ENCODE peak calls at places on chromosomes 5 and 9, in four cellular contexts. One of them, this sample, is unnamed.

GRCh38 chr9:21983509-21983908 is 10.7 kb downstream of the CDKN2A start:
- DNase-seq in uterus: no peak
- DNase-seq in breast epithelium: no peak
- DNase-seq in transverse colon: no peak
- DNase-seq in this sample: no peak

GRCh38 chr5:57768771-57769170 is 286.2 kb upstream of the ACTBL2 start:
- DNase-seq in uterus: no peak
- DNase-seq in breast epithelium: no peak
- DNase-seq in transverse colon: no peak
- DNase-seq in this sample: no peak

GRCh38 chr5:82694886-82695285 is 382.3 kb downstream of the TMEM167A start:
- DNase-seq in uterus: no peak
- DNase-seq in breast epithelium: no peak
- DNase-seq in transverse colon: peak; percentile 21
- DNase-seq in this sample: no peak

GRCh38 chr5:168109441-168109840 is 182.0 kb upstream of the WWC1 start:
- DNase-seq in uterus: no peak
- DNase-seq in breast epithelium: no peak
- DNase-seq in transverse colon: no peak
- DNase-seq in this sample: no peak

GRCh38 chr9:88023001-88023400 is 48.7 kb upstream of the CDK20 start:
- DNase-seq in uterus: no peak
- DNase-seq in breast epithelium: no peak
- DNase-seq in transverse colon: no peak
- DNase-seq in this sample: no peak

GRCh38 chr9:109585841-109586240 is 87.7 kb upstream of the PTPN3 start:
- DNase-seq in uterus: no peak
- DNase-seq in breast epithelium: no peak
- DNase-seq in transverse colon: no peak
- DNase-seq in this sample: no peak

GRCh38 chr9:87063246-87063645 is 115.9 kb upstream of the GAS1 start:
- DNase-seq in uterus: no peak
- DNase-seq in breast epithelium: peak; percentile 39
- DNase-seq in transverse colon: no peak
- DNase-seq in this sample: no peak

GRCh38 chr5:141811287-141812155 is 66.7 kb downstream of the PCDH1 start:
- DNase-seq in uterus: no peak
- DNase-seq in breast epithelium: no peak
- DNase-seq in transverse colon: no peak
- DNase-seq in this sample: no peak

GRCh38 chr5:136679233-136679632 is 313.9 kb upstream of the TRPC7 start:
- DNase-seq in uterus: no peak
- DNase-seq in breast epithelium: no peak
- DNase-seq in transverse colon: no peak
- DNase-seq in this sample: no peak

GRCh38 chr9:93238953-93239352 is 55.0 kb downstream of the WNK2 start:
- DNase-seq in uterus: no peak
- DNase-seq in breast epithelium: no peak
- DNase-seq in transverse colon: no peak
- DNase-seq in this sample: no peak

GRCh38 chr5:152427691-152428090 is 22.6 kb upstream of the NMUR2 start:
- DNase-seq in uterus: no peak
- DNase-seq in breast epithelium: no peak
- DNase-seq in transverse colon: no peak
- DNase-seq in this sample: no peak

GRCh38 chr5:146565764-146566163 is 49.8 kb upstream of the GPR151 start:
- DNase-seq in uterus: no peak
- DNase-seq in breast epithelium: no peak
- DNase-seq in transverse colon: peak; percentile 29
- DNase-seq in this sample: peak; percentile 61

GRCh38 chr5:159732220-159732619 is 184.1 kb upstream of the ADRA1B start:
- DNase-seq in uterus: no peak
- DNase-seq in breast epithelium: no peak
- DNase-seq in transverse colon: no peak
- DNase-seq in this sample: no peak

GRCh38 chr5:127838661-127839060 is 135.5 kb downstream of the CCDC192 start:
- DNase-seq in uterus: no peak
- DNase-seq in breast epithelium: no peak
- DNase-seq in transverse colon: no peak
- DNase-seq in this sample: peak; percentile 16

GRCh38 chr9:99264070-99264469 is 42.0 kb downstream of the SEC61B start:
- DNase-seq in uterus: no peak
- DNase-seq in breast epithelium: no peak
- DNase-seq in transverse colon: no peak
- DNase-seq in this sample: no peak

GRCh38 chr5:83197326-83197725 is 120.0 kb downstream of the XRCC4 start:
- DNase-seq in uterus: no peak
- DNase-seq in breast epithelium: no peak
- DNase-seq in transverse colon: no peak
- DNase-seq in this sample: no peak

GRCh38 chr5:154520861-154521453 is 42.9 kb upstream of the HAND1 start:
- DNase-seq in uterus: no peak
- DNase-seq in breast epithelium: no peak
- DNase-seq in transverse colon: peak; percentile 24
- DNase-seq in this sample: peak; percentile 19

GRCh38 chr9:85858351-85858750 is 82.6 kb upstream of the NAA35 start:
- DNase-seq in uterus: no peak
- DNase-seq in breast epithelium: no peak
- DNase-seq in transverse colon: no peak
- DNase-seq in this sample: no peak

GRCh38 chr9:126523621-126524111 is 90.1 kb upstream of the LMX1B start:
- DNase-seq in uterus: no peak
- DNase-seq in breast epithelium: no peak
- DNase-seq in transverse colon: no peak
- DNase-seq in this sample: no peak

GRCh38 chr5:74141053-74141452 is 499.5 kb downstream of the ENC1 start:
- DNase-seq in uterus: no peak
- DNase-seq in breast epithelium: no peak
- DNase-seq in transverse colon: no peak
- DNase-seq in this sample: no peak

GRCh38 chr9:137028281-137029057 is 432 bp upstream of the ABCA2 start:
- DNase-seq in uterus: no peak
- DNase-seq in breast epithelium: no peak
- DNase-seq in transverse colon: peak; percentile 83
- DNase-seq in this sample: no peak

GRCh38 chr9:36101916-36102741 is 34.4 kb upstream of the GLIPR2 start:
- DNase-seq in uterus: peak; percentile 35
- DNase-seq in breast epithelium: no peak
- DNase-seq in transverse colon: no peak
- DNase-seq in this sample: peak; percentile 37

GRCh38 chr5:90561766-90562165 is 3.2 kb downstream of the ADGRV1 start:
- DNase-seq in uterus: no peak
- DNase-seq in breast epithelium: no peak
- DNase-seq in transverse colon: no peak
- DNase-seq in this sample: no peak

GRCh38 chr5:154318691-154319090 is 127.1 kb upstream of the SAP30L start:
- DNase-seq in uterus: no peak
- DNase-seq in breast epithelium: no peak
- DNase-seq in transverse colon: no peak
- DNase-seq in this sample: no peak

GRCh38 chr9:105151686-105151995 is 92.8 kb upstream of the SLC44A1 start:
- DNase-seq in uterus: no peak
- DNase-seq in breast epithelium: no peak
- DNase-seq in transverse colon: no peak
- DNase-seq in this sample: no peak

GRCh38 chr9:113956901-113957777 is 81.0 kb downstream of the ZNF618 start:
- DNase-seq in uterus: no peak
- DNase-seq in breast epithelium: no peak
- DNase-seq in transverse colon: no peak
- DNase-seq in this sample: no peak

GRCh38 chr9:112050544-112051475 is 124.3 kb downstream of the SUSD1 start:
- DNase-seq in uterus: peak; percentile 70
- DNase-seq in breast epithelium: peak; percentile 51
- DNase-seq in transverse colon: peak; percentile 59
- DNase-seq in this sample: no peak

GRCh38 chr5:173271371-173271770 is 36.4 kb upstream of the NKX2-5 start:
- DNase-seq in uterus: no peak
- DNase-seq in breast epithelium: no peak
- DNase-seq in transverse colon: no peak
- DNase-seq in this sample: no peak

GRCh38 chr5:29518176-29518575 is 1675.3 kb upstream of the CDH6 start:
- DNase-seq in uterus: no peak
- DNase-seq in breast epithelium: no peak
- DNase-seq in transverse colon: no peak
- DNase-seq in this sample: no peak

GRCh38 chr5:32100903-32101302 is 73.2 kb downstream of the GOLPH3 start:
- DNase-seq in uterus: no peak
- DNase-seq in breast epithelium: no peak
- DNase-seq in transverse colon: no peak
- DNase-seq in this sample: no peak

DNA sequence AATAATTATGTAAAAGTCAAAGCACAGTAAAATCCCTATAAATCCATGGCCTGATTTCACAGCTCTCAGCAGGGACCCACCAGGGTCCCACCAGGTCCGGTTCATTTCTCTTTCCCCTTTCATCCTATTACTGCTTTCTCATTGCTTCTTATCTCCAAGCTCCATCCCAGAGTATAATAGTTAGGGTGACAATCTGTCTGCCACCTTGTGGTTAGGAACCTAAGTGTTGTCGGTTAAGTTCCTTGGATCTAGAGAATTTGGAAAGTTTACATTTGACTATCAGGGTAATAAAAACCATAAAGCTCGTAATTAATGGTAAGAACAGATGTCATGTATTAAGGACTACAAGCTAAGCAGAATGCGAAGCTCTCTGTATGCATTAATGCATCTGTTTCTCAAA is 259.1 kb downstream of the SH3GL2 start:
- DNase-seq in uterus: no peak
- DNase-seq in breast epithelium: no peak
- DNase-seq in transverse colon: no peak
- DNase-seq in this sample: no peak
- TF ChIP-seq CTCF in uterus: no peak
- TF ChIP-seq CTCF in breast epithelium: no peak
- TF ChIP-seq CTCF in transverse colon: no peak
- TF ChIP-seq CTCF in this sample: no peak

GRCh38 chr5:174727794-174728662 is 3.6 kb downstream of the MSX2 start:
- DNase-seq in uterus: no peak
- DNase-seq in breast epithelium: no peak
- DNase-seq in transverse colon: no peak
- DNase-seq in this sample: no peak
- H3K4me3 ChIP-seq in uterus: no peak overlapping the region
- H3K4me3 ChIP-seq in breast epithelium: no peak overlapping the region
- H3K4me3 ChIP-seq in transverse colon: no peak overlapping the region
- H3K4me3 ChIP-seq in this sample: no peak overlapping the region

GRCh38 chr9:83978992-83979811 is 813 bp downstream of the HNRNPK start:
- DNase-seq in uterus: peak; percentile 82
- DNase-seq in breast epithelium: peak; percentile 74
- DNase-seq in transverse colon: peak; percentile 87
- DNase-seq in this sample: peak; percentile 91
- TF ChIP-seq POLR2A in uterus: peak; percentile 27
- TF ChIP-seq POLR2A in breast epithelium: no peak
- TF ChIP-seq POLR2A in transverse colon: no peak
- TF ChIP-seq POLR2A in this sample: peak; percentile 43

DNA sequence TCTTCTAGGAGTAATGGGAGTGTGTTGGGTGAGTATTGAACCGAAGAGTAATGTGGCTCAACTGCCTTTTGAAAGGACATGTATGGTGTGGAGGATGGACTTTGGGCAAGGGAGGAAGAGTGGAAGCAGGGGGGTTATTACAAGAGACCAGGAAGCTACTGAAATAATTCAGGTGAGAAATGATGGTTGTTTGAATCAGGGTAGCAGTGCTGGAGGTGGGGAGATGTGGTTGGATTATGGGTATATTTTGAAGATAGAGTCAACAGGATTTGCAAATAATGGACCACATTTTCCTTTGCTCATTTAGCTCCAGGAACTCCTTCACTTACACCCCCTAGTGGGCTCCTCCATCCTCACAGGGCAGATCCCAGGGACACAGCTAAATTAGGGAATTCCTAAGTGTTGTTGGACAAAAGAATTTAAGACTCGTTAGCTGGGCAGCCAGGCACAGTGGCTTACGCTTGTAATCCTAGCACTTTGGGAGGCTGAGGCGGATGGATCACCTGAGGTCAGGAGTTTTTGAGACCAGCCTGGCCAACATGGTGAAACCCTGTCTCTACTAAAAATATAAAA is 1.2 kb upstream of the SLC4A9 start:
- DNase-seq in uterus: no peak
- DNase-seq in breast epithelium: no peak
- DNase-seq in transverse colon: no peak
- DNase-seq in this sample: no peak
- TF ChIP-seq CTCF in uterus: no peak
- TF ChIP-seq CTCF in breast epithelium: no peak
- TF ChIP-seq CTCF in transverse colon: peak; percentile 18
- TF ChIP-seq CTCF in this sample: peak; percentile 20

GRCh38 chr9:37287317-37287716 is 135.2 kb upstream of the GRHPR start:
- DNase-seq in uterus: no peak
- DNase-seq in breast epithelium: no peak
- DNase-seq in transverse colon: no peak
- DNase-seq in this sample: no peak

GRCh38 chr9:37283730-37284235 is 138.7 kb upstream of the GRHPR start:
- DNase-seq in uterus: no peak
- DNase-seq in breast epithelium: no peak
- DNase-seq in transverse colon: no peak
- DNase-seq in this sample: no peak

GRCh38 chr9:37284631-37285030 is 137.9 kb upstream of the GRHPR start:
- DNase-seq in uterus: no peak
- DNase-seq in breast epithelium: no peak
- DNase-seq in transverse colon: no peak
- DNase-seq in this sample: no peak

GRCh38 chr9:37289631-37290030 is 132.9 kb upstream of the GRHPR start:
- DNase-seq in uterus: no peak
- DNase-seq in breast epithelium: no peak
- DNase-seq in transverse colon: no peak
- DNase-seq in this sample: no peak

GRCh38 chr9:37286530-37287175 is 135.8 kb upstream of the GRHPR start:
- DNase-seq in uterus: no peak
- DNase-seq in breast epithelium: no peak
- DNase-seq in transverse colon: no peak
- DNase-seq in this sample: no peak
- H3K4me3 ChIP-seq in uterus: no peak overlapping the region
- H3K4me3 ChIP-seq in breast epithelium: no peak overlapping the region
- H3K4me3 ChIP-seq in transverse colon: no peak overlapping the region
- H3K4me3 ChIP-seq in this sample: no peak overlapping the region

GRCh38 chr9:129064499-129064908 is 16.4 kb upstream of the DOLPP1 start:
- DNase-seq in uterus: no peak
- DNase-seq in breast epithelium: no peak
- DNase-seq in transverse colon: no peak
- DNase-seq in this sample: peak; percentile 70
- TF ChIP-seq POLR2A in uterus: no peak
- TF ChIP-seq POLR2A in breast epithelium: no peak
- TF ChIP-seq POLR2A in transverse colon: no peak
- TF ChIP-seq POLR2A in this sample: no peak